ENCODE peak calls at places on chromosomes 11 and 22, in six cellular contexts. X is kidney epithelial cell; W is activated CD4-positive, alpha-beta memory T cell treated with anti-CD3 and anti-CD28 coated beads, Interleukin-2, amount 10 ng/mL, durations not matched to agents 7 days and 5 days; E is NCI-H2081; N is GM04504; T is endothelial cell. C is an unnamed sample.
A peak's percentile ranks its signal among the peaks of the same experiment; 100 is the strongest.

GRCh38 chr11:7892751-7893356 is 38.2 kb downstream of the OR10A6 start:
- DNase-seq in N (peak; percentile 28), E (peak; percentile 45), T (no peak), W (no peak), X (no peak), C (peak; percentile 5)

GRCh38 chr11:63490551-63491239 is at the start of gene PLAAT5:
- DNase-seq in W (no peak), X (no peak), N (no peak), T (peak; percentile 32), E (no peak), C (no peak)

GRCh38 chr11:131218542-131218941 is 151.9 kb upstream of the NTM start:
- DNase-seq in N (no peak), T (no peak), E (no peak), X (no peak), W (no peak), C (no peak)

GRCh38 chr22:24436553-24436952 is 9.2 kb downstream of the ADORA2A start:
- DNase-seq in X (no peak), N (no peak), E (no peak), T (no peak), W (no peak), C (no peak)

GRCh38 chr22:50129121-50129734 is 39.4 kb downstream of the MOV10L1 start:
- DNase-seq in W (no peak), N (no peak), T (no peak), E (no peak), X (no peak), C (no peak)

GRCh38 chr11:32630844-32631243 is 47.2 kb downstream of the EIF3M start:
- DNase-seq in E (no peak), N (no peak), T (no peak), W (no peak), X (no peak), C (no peak)

GRCh38 chr11:55707029-55707428 is 45.0 kb downstream of the OR4C6 start:
- DNase-seq in W (no peak), X (no peak), E (peak; percentile 3), N (peak; percentile 5), T (no peak), C (no peak)

GRCh38 chr22:46046299-46046685 is 69.3 kb upstream of the WNT7B start:
- DNase-seq in N (no peak), E (no peak), T (no peak), X (no peak), W (no peak), C (no peak)

GRCh38 chr11:57979532-57980079 is 44.1 kb upstream of the OR9Q1 start:
- DNase-seq in X (no peak), N (no peak), E (no peak), T (no peak), W (no peak), C (no peak)

GRCh38 chr22:28141614-28142013 is 222.6 kb upstream of the PITPNB start:
- DNase-seq in W (no peak), X (peak; percentile 43), T (no peak), E (no peak), N (peak; percentile 49), C (no peak)

C was measured in DND-41.